ENCODE peak calls at places on chromosomes 16 and 17, in four cellular contexts. One of them, this sample, is unnamed.

GRCh38 chr16:88599092-88599733 is 29.0 kb downstream of the ZC3H18 start:
- DNase-seq in AG10803: no peak
- DNase-seq in mesenchymal stem cell: no peak
- DNase-seq in midbrain: peak
- DNase-seq in this sample: no peak

GRCh38 chr16:77993586-77993985 is 28.8 kb upstream of the CLEC3A start:
- DNase-seq in AG10803: peak
- DNase-seq in mesenchymal stem cell: peak
- DNase-seq in midbrain: no peak
- DNase-seq in this sample: peak

GRCh38 chr17:47883589-47884426 is 12.2 kb upstream of the SP2 start:
- DNase-seq in AG10803: no peak
- DNase-seq in mesenchymal stem cell: no peak
- DNase-seq in midbrain: no peak
- DNase-seq in this sample: no peak

GRCh38 chr17:385195-385835 is 32.7 kb upstream of the RPH3AL start:
- DNase-seq in AG10803: no peak
- DNase-seq in mesenchymal stem cell: peak
- DNase-seq in midbrain: no peak
- DNase-seq in this sample: no peak

GRCh38 chr17:48259710-48260291 is 152.2 kb downstream of the SNX11 start:
- DNase-seq in AG10803: peak
- DNase-seq in mesenchymal stem cell: peak
- DNase-seq in midbrain: no peak
- DNase-seq in this sample: peak

GRCh38 chr17:57806083-57806830 is 43.6 kb downstream of the MRPS23 start:
- DNase-seq in AG10803: no peak
- DNase-seq in mesenchymal stem cell: no peak
- DNase-seq in midbrain: no peak
- DNase-seq in this sample: no peak

GRCh38 chr16:28098171-28098958 is 34.9 kb upstream of the GSG1L start:
- DNase-seq in AG10803: no peak
- DNase-seq in mesenchymal stem cell: no peak
- DNase-seq in midbrain: no peak
- DNase-seq in this sample: no peak

GRCh38 chr17:7932949-7933348 is 943 bp downstream of the CNTROB start:
- DNase-seq in AG10803: peak
- DNase-seq in mesenchymal stem cell: peak
- DNase-seq in midbrain: no peak
- DNase-seq in this sample: peak

GRCh38 chr16:16075463-16076399 is 126.3 kb downstream of the ABCC1 start:
- DNase-seq in AG10803: peak
- DNase-seq in mesenchymal stem cell: peak
- DNase-seq in midbrain: peak
- DNase-seq in this sample: peak

GRCh38 chr16:74923766-74924460 is 61.0 kb downstream of the WDR59 start:
- DNase-seq in AG10803: no peak
- DNase-seq in mesenchymal stem cell: no peak
- DNase-seq in midbrain: no peak
- DNase-seq in this sample: no peak

GRCh38 chr17:45143101-45143670 is 5.1 kb upstream of the HEXIM1 start:
- DNase-seq in AG10803: no peak
- DNase-seq in mesenchymal stem cell: no peak
- DNase-seq in midbrain: no peak
- DNase-seq in this sample: no peak

GRCh38 chr17:31859487-31860008 is 504 bp upstream of the COPRS start:
- DNase-seq in AG10803: no peak
- DNase-seq in mesenchymal stem cell: no peak
- DNase-seq in midbrain: no peak
- DNase-seq in this sample: peak

GRCh38 chr16:68296291-68296690 is 14.5 kb downstream of the SLC7A6OS start:
- DNase-seq in AG10803: no peak
- DNase-seq in mesenchymal stem cell: no peak
- DNase-seq in midbrain: no peak
- DNase-seq in this sample: no peak